ENCODE peak calls at places on chromosome 17, in five cellular contexts. U, P, I, Y and N are unnamed samples.
A peak's percentile ranks its signal among the peaks of the same experiment; 100 is the strongest.

GRCh38 chr17:56532926-56533325 is 60.6 kb upstream of the NOG start:
- DNase-seq in P (no peak), I (no peak), Y (no peak), U (no peak), N (no peak)

GRCh38 chr17:36088559-36089376 is 1.2 kb downstream of the CCL3 start:
- DNase-seq in Y (no peak), I (no peak), P (no peak), U (no peak), N (no peak)

GRCh38 chr17:13272296-13272695 is 254.5 kb upstream of the ELAC2 start:
- DNase-seq in I (no peak), U (no peak), Y (no peak), P (no peak), N (no peak)

GRCh38 chr17:81794509-81794908 is 9.4 kb upstream of the GCGR start:
- DNase-seq in Y (no peak), I (no peak), U (no peak), P (no peak), N (no peak)

GRCh38 chr17:7213895-7214299 is 5.7 kb downstream of the DLG4 start:
- DNase-seq in Y (peak; percentile 91), U (peak; percentile 70), I (peak; percentile 74), P (peak; percentile 77), N (no peak)

GRCh38 chr17:73387746-73388577 is 76.2 kb upstream of the CDC42EP4 start:
- DNase-seq in U (no peak), Y (peak; percentile 70), I (no peak), P (peak; percentile 11), N (no peak)

GRCh38 chr17:43823350-43824084 is 9.4 kb downstream of the MPP3 start:
- DNase-seq in P (no peak), U (no peak), Y (peak; percentile 54), I (peak; percentile 17), N (no peak)

GRCh38 chr17:76617838-76618237 is 25.7 kb downstream of the ST6GALNAC1 start:
- DNase-seq in U (no peak), I (no peak), P (no peak), Y (peak; percentile 3), N (no peak)

GRCh38 chr17:33732116-33732515 is 439.0 kb upstream of the ASIC2 start:
- DNase-seq in Y (no peak), I (no peak), U (peak; percentile 13), P (peak; percentile 1), N (no peak)

GRCh38 chr17:62716834-62717588 is 89.5 kb downstream of the MRC2 start:
- DNase-seq in P (no peak), Y (no peak), I (no peak), U (no peak), N (no peak)

GRCh38 chr17:73203788-73204479 is 11.1 kb downstream of the COG1 start:
- DNase-seq in Y (no peak), I (no peak), U (no peak), P (no peak), N (no peak)

GRCh38 chr17:16283705-16284104 is 66.7 kb downstream of the PIGL start:
- DNase-seq in I (no peak), Y (no peak), U (no peak), P (peak; percentile 89), N (no peak)

GRCh38 chr17:2705263-2705662 is 6.3 kb downstream of the CLUH start:
- DNase-seq in I (no peak), U (no peak), Y (peak; percentile 43), P (peak; percentile 71), N (no peak)

GRCh38 chr17:1764274-1764673 is 2.4 kb downstream of the SERPINF1 start:
- DNase-seq in P (peak; percentile 83), Y (peak; percentile 86), I (no peak), U (no peak), N (no peak)

GRCh38 chr17:14442798-14443553 is 142.1 kb downstream of the HS3ST3B1 start:
- DNase-seq in I (no peak), U (no peak), P (no peak), Y (no peak), N (no peak)

GRCh38 chr17:82911822-82912221 is 72.0 kb upstream of the ZNF750 start:
- DNase-seq in I (no peak), U (peak; percentile 65), Y (no peak), P (no peak), N (no peak)

GRCh38 chr17:689556-690247 is 24.9 kb downstream of the VPS53 start:
- DNase-seq in P (no peak), I (no peak), U (no peak), Y (no peak), N (no peak)

GRCh38 chr17:65558683-65559311 is 2.7 kb downstream of the AXIN2 start:
- DNase-seq in P (no peak), U (no peak), I (no peak), Y (no peak), N (no peak)

GRCh38 chr17:4969551-4970231 is 2.1 kb upstream of the SPAG7 start:
- DNase-seq in I (no peak), P (peak; percentile 58), U (no peak), Y (no peak), N (no peak)

GRCh38 chr17:49717371-49717841 is 9.6 kb upstream of the SLC35B1 start:
- DNase-seq in U (no peak), P (no peak), Y (no peak), I (no peak), N (no peak)

GRCh38 chr17:21279198-21279535 is 5.3 kb upstream of the MAP2K3 start:
- DNase-seq in I (no peak), Y (no peak), U (no peak), P (no peak), N (no peak)

GRCh38 chr17:48642059-48642842 is 16.1 kb upstream of the HOXB9 start:
- DNase-seq in I (peak; percentile 23), U (peak; percentile 35), P (no peak), Y (peak; percentile 79), N (no peak)

GRCh38 chr17:79951361-79952264 is 84.1 kb downstream of the TBC1D16 start:
- DNase-seq in P (peak; percentile 94), Y (peak; percentile 82), U (no peak), I (peak; percentile 46), N (peak; percentile 88)

GRCh38 chr17:77846531-77847085 is 111.9 kb upstream of the TNRC6C start:
- DNase-seq in U (no peak), I (peak; percentile 44), Y (peak; percentile 69), P (no peak), N (no peak)

GRCh38 chr17:18981385-18981641 is 23.3 kb downstream of the FAM83G start:
- DNase-seq in I (no peak), Y (no peak), U (no peak), P (no peak), N (no peak)

GRCh38 chr17:72022328-72022727 is 98.5 kb upstream of the SOX9 start:
- DNase-seq in Y (no peak), I (no peak), U (no peak), P (no peak), N (no peak)

GRCh38 chr17:55845385-55845784 is 94.5 kb downstream of the PCTP start:
- DNase-seq in P (peak; percentile 27), I (no peak), Y (peak; percentile 85), U (peak; percentile 62), N (peak; percentile 6)